ENCODE peak calls at places on chromosomes 5 and 9, in ten cellular contexts. M is left ventricle myocardium inferior, P is MM.1S, T is prostate gland, D is HL-60, N is fibroblast of lung, W is PC-9, X is tibial nerve, B is breast epithelium, K is psoas muscle. Q is an unnamed sample.

GRCh38 chr5:77847814-77848290 is 71.7 kb upstream of the TBCA start:
- DNase-seq in T (no peak), P (no peak), M (no peak), B (no peak), K (no peak), D (no peak), X (no peak), N (no peak), W (no peak), Q (peak; percentile 52)

GRCh38 chr9:35705372-35705771 is 15.6 kb upstream of the TPM2 start:
- DNase-seq in P (no peak), M (no peak), T (no peak), N (no peak), K (no peak), D (no peak), X (no peak), W (no peak), B (no peak), Q (no peak)

GRCh38 chr9:94079236-94079635 is 5.0 kb upstream of the PTPDC1 start:
- DNase-seq in K (no peak), P (no peak), B (no peak), T (no peak), X (no peak), M (no peak), W (no peak), N (no peak), D (no peak), Q (no peak)

GRCh38 chr5:147188200-147189108 is 46.4 kb upstream of the STK32A start:
- DNase-seq in T (peak; percentile 38), P (peak; percentile 83), W (no peak), M (no peak), B (no peak), K (no peak), D (peak; percentile 35), X (peak; percentile 80), N (peak; percentile 59), Q (peak; percentile 54)

GRCh38 chr5:65198777-65199120 is 283.0 kb downstream of the ADAMTS6 start:
- DNase-seq in D (no peak), N (peak; percentile 100), K (no peak), W (peak; percentile 69), T (no peak), X (no peak), M (no peak), P (no peak), B (no peak), Q (no peak)

GRCh38 chr5:53983568-53984465 is 326.6 kb downstream of the ARL15 start:
- DNase-seq in B (no peak), M (no peak), W (peak; percentile 38), K (no peak), X (no peak), T (no peak), N (peak; percentile 58), D (no peak), P (no peak), Q (no peak)

GRCh38 chr9:90046317-90046861 is 441.6 kb downstream of the GADD45G start:
- DNase-seq in T (no peak), B (no peak), N (no peak), D (no peak), M (no peak), X (no peak), P (no peak), K (no peak), W (no peak), Q (no peak)

GRCh38 chr5:57778528-57779175 is 296.0 kb upstream of the ACTBL2 start:
- DNase-seq in N (peak; percentile 41), D (no peak), M (no peak), X (no peak), W (peak; percentile 39), K (no peak), P (no peak), T (no peak), B (no peak), Q (no peak)

GRCh38 chr9:71822935-71823334 is 54.6 kb upstream of the CEMIP2 start:
- DNase-seq in N (no peak), P (no peak), T (no peak), X (no peak), B (no peak), D (no peak), W (no peak), K (no peak), M (no peak), Q (no peak)

GRCh38 chr9:76911971-76912370 is 6.1 kb upstream of the PRUNE2 start:
- DNase-seq in T (no peak), B (no peak), P (no peak), X (no peak), W (no peak), K (no peak), D (no peak), M (no peak), N (no peak), Q (no peak)

GRCh38 chr9:70322096-70322495 is 63.3 kb downstream of the SMC5 start:
- DNase-seq in M (no peak), K (no peak), N (no peak), P (no peak), T (no peak), D (no peak), W (no peak), X (no peak), B (no peak), Q (no peak)

GRCh38 chr9:128899566-128900322 is 17.8 kb downstream of the LRRC8A start:
- DNase-seq in D (no peak), T (no peak), X (no peak), B (no peak), N (no peak), K (no peak), W (no peak), P (no peak), M (no peak), Q (no peak)

GRCh38 chr5:179700401-179700918 is 1.7 kb downstream of the CANX start:
- DNase-seq in B (no peak), P (no peak), K (no peak), X (no peak), M (no peak), D (peak; percentile 58), W (no peak), N (peak; percentile 28), T (no peak), Q (no peak)

GRCh38 chr9:109282302-109282701 is 38.6 kb downstream of the EPB41L4B start:
- DNase-seq in B (no peak), M (no peak), W (no peak), K (no peak), P (no peak), D (no peak), T (no peak), N (no peak), X (no peak), Q (no peak)

GRCh38 chr5:142720561-142721275 is 34.8 kb upstream of the FGF1 start:
- DNase-seq in W (peak; percentile 96), T (peak; percentile 76), B (peak; percentile 60), M (peak; percentile 59), P (peak; percentile 46), D (no peak), X (no peak), K (no peak), N (peak; percentile 49), Q (no peak)

GRCh38 chr5:136016945-136017530 is 11.8 kb upstream of the TGFBI start:
- DNase-seq in T (no peak), D (no peak), X (no peak), N (peak; percentile 99), K (no peak), P (no peak), M (no peak), W (peak; percentile 89), B (no peak), Q (peak; percentile 73)

GRCh38 chr9:70491798-70492736 is 77.6 kb upstream of the KLF9 start:
- DNase-seq in X (no peak), W (no peak), N (no peak), P (no peak), M (no peak), T (no peak), B (no peak), K (no peak), D (no peak), Q (no peak)

DNA sequence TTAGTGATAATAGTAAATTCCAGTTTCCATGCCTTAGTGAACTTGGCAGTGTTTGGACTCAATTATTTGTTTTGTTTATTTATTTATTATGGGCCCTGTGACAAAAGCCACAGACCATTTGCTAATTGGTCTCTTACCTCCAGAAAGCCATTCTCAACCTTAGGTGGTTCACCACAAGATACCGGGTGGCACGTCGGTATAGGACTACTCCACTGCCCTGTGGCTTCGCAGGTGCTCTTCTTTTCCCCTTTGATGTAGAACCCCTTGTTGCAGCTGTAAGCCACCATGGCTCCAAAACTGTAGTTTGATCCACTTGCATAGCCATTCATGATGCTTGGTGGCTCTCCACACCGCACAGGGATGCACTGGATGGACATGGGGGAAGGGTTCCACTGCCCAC is 73.3 kb upstream of the TXNDC8 start:
- DNase-seq in X (no peak), P (peak; percentile 8), N (no peak), T (no peak), B (no peak), M (no peak), K (no peak), W (no peak), D (no peak), Q (no peak)
- H3K27me3 ChIP-seq in X (no peaks in the 10 kb centered on the region), P (no peaks in the 10 kb centered on the region), N (no peaks in the 10 kb centered on the region), T (no peaks in the 10 kb centered on the region), B (no peaks in the 10 kb centered on the region), M (no peaks in the 10 kb centered on the region), K (no peaks in the 10 kb centered on the region), W (no peaks in the 10 kb centered on the region), D (no peaks in the 10 kb centered on the region), Q (no peaks in the 10 kb centered on the region)

GRCh38 chr5:80654391-80655230 is at the start of the genes DHFR and MSH3:
- DNase-seq in W (peak; percentile 78), M (peak; percentile 91), B (peak; percentile 86), T (peak; percentile 76), N (peak; percentile 88), D (peak; percentile 60), X (peak; percentile 84), P (peak; percentile 96), K (peak; percentile 93), Q (peak; percentile 77)
- TF ChIP-seq CTCF in W (no peak), M (peak; percentile 23), B (no peak), T (no peak), N (no peak), D (no peak), X (peak; percentile 24), P (peak; percentile 30), K (no peak), Q (no peak)

GRCh38 chr5:166013417-166013816 is 2278.0 kb upstream of the WWC1 start:
- DNase-seq in P (no peak), D (no peak), K (no peak), T (no peak), W (no peak), B (no peak), X (no peak), M (no peak), N (no peak), Q (no peak)
- H3K4me3 ChIP-seq in P (no peak overlapping the region), D (no peak overlapping the region), K (no peak overlapping the region), T (no peak overlapping the region), W (no peak overlapping the region), B (no peak overlapping the region), X (no peak overlapping the region), M (no peak overlapping the region), N (no peak overlapping the region), Q (no peak overlapping the region)

DNA sequence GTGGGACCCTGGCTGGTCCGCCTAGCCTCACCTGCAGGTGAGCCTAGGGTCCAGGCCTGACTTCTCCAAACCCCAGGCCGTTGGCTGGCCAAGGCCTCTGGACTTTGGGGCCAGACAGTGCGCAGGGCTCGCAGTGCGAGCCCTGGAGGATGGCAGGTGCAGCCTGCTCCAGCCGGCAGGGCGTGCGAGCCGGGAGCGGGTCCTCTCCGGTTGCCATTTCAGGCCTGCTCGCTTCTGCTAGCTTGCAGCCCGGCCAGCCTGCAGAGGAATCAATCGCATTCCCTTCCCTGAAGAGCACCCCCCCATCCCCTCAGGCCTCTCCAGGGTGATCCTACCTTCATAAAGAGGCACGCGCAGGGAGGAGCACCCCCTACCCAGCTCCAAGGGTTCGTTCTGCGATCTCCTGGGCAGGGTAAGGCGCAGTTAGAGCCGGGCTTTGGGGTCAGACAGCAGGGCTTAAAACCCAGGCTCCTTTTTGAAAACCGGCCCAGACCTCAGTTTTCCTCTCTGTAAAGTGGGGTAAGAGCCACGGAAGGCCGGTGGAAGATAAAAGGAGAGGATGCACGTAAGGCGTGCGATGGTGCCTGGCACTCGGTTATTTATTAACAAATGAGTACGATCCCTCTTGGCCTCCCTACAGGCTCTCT is 6.2 kb downstream of the BARHL1 start:
- DNase-seq in N (no peak), W (peak; percentile 20), D (no peak), K (peak; percentile 36), B (no peak), P (no peak), M (no peak), X (no peak), T (no peak), Q (no peak)
- H3K27me3 ChIP-seq in N (peaks cover 73% of the 10 kb centered on the region), W (peaks cover 7% of the 10 kb centered on the region), D (peaks cover 73% of the 10 kb centered on the region), K (no peaks in the 10 kb centered on the region), B (peaks cover 18% of the 10 kb centered on the region), P (peaks cover 47% of the 10 kb centered on the region), M (peaks cover 93% of the 10 kb centered on the region), X (no peaks in the 10 kb centered on the region), T (peaks cover 48% of the 10 kb centered on the region), Q (peaks cover 67% of the 10 kb centered on the region)